ENCODE peak calls at places on chromosomes 13 and 19, in five cellular contexts. A is esophagus squamous epithelium, V is left lung, J is suprapubic skin, Z is uterus. E is an unnamed sample.

GRCh38 chr13:101258071-101258470 is 158.2 kb downstream of the NALCN start:
- DNase-seq in V (no peak), A (no peak), Z (no peak), J (no peak), E (no peak)

GRCh38 chr13:24997367-24997967 is 98.5 kb upstream of the PABPC3 start:
- DNase-seq in Z (no peak), V (no peak), A (no peak), J (no peak), E (no peak)

GRCh38 chr13:43355774-43356173 is 332.4 kb downstream of the DNAJC15 start:
- DNase-seq in V (no peak), A (no peak), J (no peak), Z (no peak), E (no peak)

GRCh38 chr13:101529419-101529818 is 76.9 kb downstream of the ITGBL1 start:
- DNase-seq in Z (no peak), J (no peak), V (no peak), A (no peak), E (no peak)

GRCh38 chr19:1253514-1254080 is 5.2 kb downstream of the MIDN start:
- DNase-seq in Z (no peak), J (no peak), A (no peak), V (no peak), E (no peak)

GRCh38 chr13:25132021-25132420 is 36.1 kb downstream of the PABPC3 start:
- DNase-seq in J (no peak), Z (no peak), V (no peak), A (no peak), E (no peak)

GRCh38 chr13:107025991-107026390 is 458.1 kb upstream of the ARGLU1 start:
- DNase-seq in Z (peak; percentile 19), V (no peak), J (no peak), A (no peak), E (no peak)

GRCh38 chr13:110371550-110372465 is 64.7 kb downstream of the COL4A2 start:
- DNase-seq in V (no peak), Z (peak; percentile 68), A (no peak), J (no peak), E (no peak)

GRCh38 chr19:47786566-47786965 is 8.1 kb downstream of the SELENOW start:
- DNase-seq in J (no peak), Z (no peak), A (no peak), V (no peak), E (no peak)

GRCh38 chr13:28819046-28819747 is 942 bp upstream of the MTUS2 start:
- DNase-seq in V (no peak), J (no peak), Z (peak; percentile 19), A (no peak), E (no peak)

GRCh38 chr19:48393559-48394330 is at the start of gene GRIN2D:
- DNase-seq in Z (no peak), V (peak; percentile 76), A (no peak), J (no peak), E (no peak)

GRCh38 chr19:17125728-17126677 is 50.4 kb downstream of the MYO9B start:
- DNase-seq in A (no peak), Z (no peak), V (peak; percentile 92), J (no peak), E (no peak)

GRCh38 chr13:100535401-100536135 is 53.0 kb downstream of the GGACT start:
- DNase-seq in J (no peak), A (no peak), V (no peak), Z (no peak), E (no peak)

GRCh38 chr13:56009418-56009817 is 1131.3 kb upstream of the PRR20A start:
- DNase-seq in J (no peak), A (no peak), V (no peak), Z (no peak), E (no peak)

GRCh38 chr13:62320129-62320724 is 904.6 kb upstream of the PCDH20 start:
- DNase-seq in V (no peak), J (no peak), A (no peak), Z (no peak), E (no peak)

GRCh38 chr19:23986623-23987022 is 71.9 kb downstream of the ZNF726 start:
- DNase-seq in J (no peak), A (no peak), Z (no peak), V (no peak), E (no peak)

GRCh38 chr13:19817106-19817505 is 34.4 kb upstream of the PSPC1 start:
- DNase-seq in V (no peak), Z (no peak), A (no peak), J (no peak), E (no peak)

GRCh38 chr19:32889137-32889934 is 19.8 kb upstream of the SLC7A9 start:
- DNase-seq in A (no peak), V (no peak), Z (no peak), J (no peak), E (no peak)

GRCh38 chr13:91747164-91747563 is 348.7 kb downstream of the GPC5 start:
- DNase-seq in A (no peak), Z (no peak), J (no peak), V (no peak), E (no peak)

GRCh38 chr19:38413416-38413815 is 10.5 kb downstream of the FAM98C start:
- DNase-seq in Z (no peak), A (no peak), J (no peak), V (no peak), E (no peak)

GRCh38 chr13:48093588-48093987 is 1.3 kb downstream of the MED4 start:
- DNase-seq in V (no peak), J (no peak), A (no peak), Z (no peak), E (no peak)

GRCh38 chr13:62324842-62325241 is 909.2 kb upstream of the PCDH20 start:
- DNase-seq in J (no peak), A (no peak), V (no peak), Z (no peak), E (no peak)

GRCh38 chr13:109833071-109833470 is 46.7 kb upstream of the IRS2 start:
- DNase-seq in J (no peak), V (no peak), A (no peak), Z (no peak), E (no peak)

GRCh38 chr13:65595881-65596280 is 1634.3 kb downstream of the PCDH9 start:
- DNase-seq in Z (no peak), J (no peak), V (no peak), A (no peak), E (no peak)

GRCh38 chr19:41870401-41870873 is 6.6 kb upstream of the CD79A start:
- DNase-seq in V (no peak), Z (no peak), A (no peak), J (no peak), E (no peak)

GRCh38 chr19:4878491-4878968 is 11.1 kb upstream of the PLIN3 start:
- DNase-seq in J (no peak), A (no peak), V (no peak), Z (no peak), E (no peak)

DNA sequence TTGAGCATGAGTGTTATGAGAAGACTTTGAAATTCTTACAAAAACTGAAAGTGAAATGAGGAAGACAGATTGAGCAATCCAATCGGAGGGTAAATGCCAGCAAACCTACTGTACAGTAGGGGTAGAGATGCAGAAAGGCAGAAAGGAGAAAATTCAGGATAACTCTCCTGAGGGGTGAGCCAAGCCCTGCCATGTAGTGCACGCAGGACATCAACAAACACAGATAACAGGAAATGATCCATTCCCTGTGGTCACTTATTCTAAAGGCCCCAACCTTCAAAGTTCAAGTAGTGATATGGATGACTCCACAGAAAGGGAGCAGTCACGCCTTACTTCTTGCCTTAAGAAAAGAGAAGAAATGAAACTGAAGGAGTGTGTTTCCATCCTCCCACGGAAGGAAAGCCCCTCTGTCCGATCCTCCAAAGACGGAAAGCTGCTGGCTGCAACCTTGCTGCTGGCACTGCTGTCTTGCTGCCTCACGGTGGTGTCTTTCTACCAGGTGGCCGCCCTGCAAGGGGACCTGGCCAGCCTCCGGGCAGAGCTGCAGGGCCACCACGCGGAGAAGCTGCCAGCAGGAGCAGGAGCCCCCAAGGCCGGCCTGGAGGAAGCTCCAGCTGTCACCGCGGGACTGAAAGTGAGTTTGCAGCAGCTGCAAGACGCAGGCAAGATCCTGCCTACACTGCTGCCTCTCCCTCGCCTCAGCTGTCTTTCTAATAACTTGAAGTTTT is at the start of gene TNFSF13B:
- DNase-seq in Z (no peak), J (no peak), V (peak; percentile 92), A (no peak), E (peak; percentile 60)
- TF ChIP-seq CTCF in Z (no peak), J (no peak), V (no peak), A (no peak), E (peak; percentile 2)

GRCh38 chr13:35860661-35861060 is 270.5 kb downstream of the DCLK1 start:
- DNase-seq in A (no peak), J (no peak), V (no peak), Z (no peak), E (no peak)

GRCh38 chr13:35857769-35858168 is 273.4 kb downstream of the DCLK1 start:
- DNase-seq in Z (no peak), V (no peak), J (no peak), A (no peak), E (no peak)

GRCh38 chr13:35856721-35857346 is 274.3 kb downstream of the DCLK1 start:
- DNase-seq in Z (no peak), V (no peak), A (no peak), J (no peak), E (no peak)

GRCh38 chr13:35858665-35859064 is 272.5 kb downstream of the DCLK1 start:
- DNase-seq in J (no peak), V (no peak), A (no peak), Z (peak; percentile 50), E (no peak)

GRCh38 chr13:35859981-35860380 is 271.2 kb downstream of the DCLK1 start:
- DNase-seq in A (no peak), J (no peak), V (no peak), Z (no peak), E (no peak)
- H3K4me1 ChIP-seq in A (peaks cover 19% of the 10 kb centered on the region), J (peaks cover 30% of the 10 kb centered on the region), V (no peaks in the 10 kb centered on the region), Z (peaks cover 21% of the 10 kb centered on the region), E (no peaks in the 10 kb centered on the region)

GRCh38 chr19:30479657-30480056 is 107.5 kb downstream of the ZNF536 start:
- DNase-seq in Z (no peak), V (no peak), J (no peak), A (no peak), E (no peak)
- H3K27ac ChIP-seq in Z (no peak overlapping the region), V (no peak overlapping the region), J (no peak overlapping the region), A (no peak overlapping the region), E (no peak overlapping the region)

GRCh38 chr19:11322269-11323024 is 17.0 kb downstream of the RAB3D start:
- DNase-seq in A (no peak), V (peak; percentile 5), Z (no peak), J (no peak), E (no peak)

GRCh38 chr19:11324079-11324661 is 15.3 kb downstream of the RAB3D start:
- DNase-seq in Z (peak; percentile 91), J (peak; percentile 90), V (peak; percentile 93), A (peak; percentile 25), E (peak; percentile 43)

GRCh38 chr19:11324748-11325389 is 14.6 kb downstream of the RAB3D start:
- DNase-seq in J (no peak), V (peak; percentile 72), A (no peak), Z (peak; percentile 50), E (no peak)

GRCh38 chr19:11325544-11325943 is 13.9 kb downstream of the RAB3D start:
- DNase-seq in J (no peak), V (peak; percentile 18), Z (no peak), A (no peak), E (no peak)

DNA sequence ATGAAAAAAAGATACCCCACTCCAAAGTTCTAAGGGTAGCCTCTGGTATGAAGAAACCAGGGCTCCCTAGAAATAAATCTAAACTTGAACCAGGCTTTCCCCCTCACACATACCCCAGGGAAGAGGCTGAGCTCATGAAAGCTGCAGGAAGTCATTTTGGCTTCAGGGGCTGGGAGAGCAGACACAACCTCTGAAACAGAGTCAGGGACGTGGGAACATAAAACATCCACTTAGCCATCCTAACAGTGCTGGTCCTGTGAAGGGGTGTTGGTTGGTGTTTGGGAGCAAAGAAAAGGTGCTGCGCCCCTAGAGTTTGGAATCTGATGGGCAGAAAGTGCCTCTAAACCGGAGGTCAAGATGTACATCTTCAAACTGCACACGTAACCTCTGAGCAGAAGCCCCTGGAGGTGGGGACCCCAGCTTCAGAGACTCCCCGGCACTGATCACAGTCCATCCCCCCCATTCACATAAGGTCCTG is 15.8 kb downstream of the RAB3D start:
- DNase-seq in J (no peak), A (no peak), Z (no peak), V (no peak), E (no peak)
- TF ChIP-seq CTCF in J (no peak), A (no peak), Z (no peak), V (no peak), E (no peak)

E was measured in Peyer's patch.